ENCODE peak calls at places on chromosomes 4 and X, in six cellular contexts. One of them, this sample, is unnamed.
A peak's percentile ranks its signal among the peaks of the same experiment; 100 is the strongest.

GRCh38 chrX:108167211-108167872 is 75.8 kb downstream of the ATG4A start:
- DNase-seq in IMR-90: peak; percentile 29
- DNase-seq in K562: no peak
- DNase-seq in mesendoderm: no peak
- DNase-seq in tibial artery: no peak
- DNase-seq in heart right ventricle: no peak
- DNase-seq in this sample: peak; percentile 73

GRCh38 chrX:133674726-133675470 is 259.6 kb upstream of the GPC4 start:
- DNase-seq in tibial artery: no peak
- DNase-seq in heart right ventricle: no peak
- DNase-seq in IMR-90: no peak
- DNase-seq in K562: no peak
- DNase-seq in mesendoderm: peak; percentile 78
- DNase-seq in this sample: peak; percentile 89

GRCh38 chrX:154008521-154008920 is 11.2 kb downstream of the IRAK1 start:
- DNase-seq in IMR-90: no peak
- DNase-seq in mesendoderm: no peak
- DNase-seq in K562: no peak
- DNase-seq in heart right ventricle: no peak
- DNase-seq in tibial artery: no peak
- DNase-seq in this sample: no peak

GRCh38 chr4:1002131-1002630 is 9.0 kb upstream of the SLC26A1 start:
- DNase-seq in heart right ventricle: no peak
- DNase-seq in IMR-90: no peak
- DNase-seq in tibial artery: no peak
- DNase-seq in K562: no peak
- DNase-seq in mesendoderm: peak; percentile 36
- DNase-seq in this sample: no peak

GRCh38 chr4:120064887-120065286 is 1.8 kb downstream of the MAD2L1 start:
- DNase-seq in IMR-90: no peak
- DNase-seq in mesendoderm: no peak
- DNase-seq in tibial artery: no peak
- DNase-seq in heart right ventricle: no peak
- DNase-seq in K562: no peak
- DNase-seq in this sample: no peak

GRCh38 chrX:21153503-21153902 is 220.7 kb upstream of the CNKSR2 start:
- DNase-seq in K562: no peak
- DNase-seq in mesendoderm: peak; percentile 19
- DNase-seq in IMR-90: peak; percentile 4
- DNase-seq in heart right ventricle: peak; percentile 65
- DNase-seq in tibial artery: no peak
- DNase-seq in this sample: no peak

GRCh38 chrX:103883533-103883932 is 51.5 kb upstream of the RAB9B start:
- DNase-seq in tibial artery: no peak
- DNase-seq in IMR-90: no peak
- DNase-seq in K562: no peak
- DNase-seq in heart right ventricle: no peak
- DNase-seq in mesendoderm: no peak
- DNase-seq in this sample: no peak

GRCh38 chr4:48300004-48300403 is 30.4 kb upstream of the TEC start:
- DNase-seq in K562: no peak
- DNase-seq in mesendoderm: no peak
- DNase-seq in tibial artery: no peak
- DNase-seq in heart right ventricle: no peak
- DNase-seq in IMR-90: peak; percentile 78
- DNase-seq in this sample: peak; percentile 22

GRCh38 chr4:122285285-122285684 is 93.5 kb upstream of the ADAD1 start:
- DNase-seq in tibial artery: no peak
- DNase-seq in mesendoderm: peak; percentile 30
- DNase-seq in IMR-90: peak; percentile 16
- DNase-seq in K562: peak; percentile 33
- DNase-seq in heart right ventricle: no peak
- DNase-seq in this sample: peak; percentile 16

GRCh38 chr4:39730067-39730466 is 32.1 kb downstream of the UBE2K start:
- DNase-seq in tibial artery: no peak
- DNase-seq in heart right ventricle: no peak
- DNase-seq in mesendoderm: no peak
- DNase-seq in K562: no peak
- DNase-seq in IMR-90: no peak
- DNase-seq in this sample: no peak

GRCh38 chrX:17679820-17680219 is 57.5 kb upstream of the SCML1 start:
- DNase-seq in mesendoderm: no peak
- DNase-seq in tibial artery: no peak
- DNase-seq in K562: no peak
- DNase-seq in heart right ventricle: no peak
- DNase-seq in IMR-90: no peak
- DNase-seq in this sample: no peak

GRCh38 chr4:87974856-87975462 is 555 bp upstream of the SPP1 start:
- DNase-seq in heart right ventricle: no peak
- DNase-seq in K562: no peak
- DNase-seq in mesendoderm: peak; percentile 72
- DNase-seq in tibial artery: no peak
- DNase-seq in IMR-90: peak; percentile 4
- DNase-seq in this sample: peak; percentile 55

GRCh38 chr4:40197879-40198689 is 1.3 kb downstream of the RHOH start:
- DNase-seq in K562: no peak
- DNase-seq in IMR-90: no peak
- DNase-seq in tibial artery: no peak
- DNase-seq in heart right ventricle: no peak
- DNase-seq in mesendoderm: peak; percentile 68
- DNase-seq in this sample: no peak

GRCh38 chr4:74754218-74754617 is 40.1 kb downstream of the BTC start:
- DNase-seq in K562: no peak
- DNase-seq in tibial artery: no peak
- DNase-seq in mesendoderm: no peak
- DNase-seq in IMR-90: no peak
- DNase-seq in heart right ventricle: no peak
- DNase-seq in this sample: no peak

GRCh38 chr4:15294202-15294601 is 133.6 kb upstream of the C1QTNF7 start:
- DNase-seq in mesendoderm: peak; percentile 43
- DNase-seq in tibial artery: no peak
- DNase-seq in K562: no peak
- DNase-seq in IMR-90: no peak
- DNase-seq in heart right ventricle: no peak
- DNase-seq in this sample: no peak

GRCh38 chr4:121736735-121737351 is 28.1 kb downstream of the SMIM43 start:
- DNase-seq in tibial artery: no peak
- DNase-seq in mesendoderm: peak; percentile 50
- DNase-seq in IMR-90: peak; percentile 70
- DNase-seq in K562: peak; percentile 31
- DNase-seq in heart right ventricle: peak; percentile 29
- DNase-seq in this sample: peak; percentile 79

GRCh38 chr4:114601304-114602052 is 2.9 kb downstream of the UGT8 start:
- DNase-seq in tibial artery: no peak
- DNase-seq in K562: no peak
- DNase-seq in IMR-90: no peak
- DNase-seq in mesendoderm: no peak
- DNase-seq in heart right ventricle: no peak
- DNase-seq in this sample: no peak
- H3K27ac ChIP-seq in tibial artery: no peak overlapping the region
- H3K27ac ChIP-seq in K562: no peak overlapping the region
- H3K27ac ChIP-seq in IMR-90: no peak overlapping the region
- H3K27ac ChIP-seq in mesendoderm: no peak overlapping the region
- H3K27ac ChIP-seq in heart right ventricle: no peak overlapping the region
- H3K27ac ChIP-seq in this sample: no peak overlapping the region

GRCh38 chr4:54542119-54542438 is 115.7 kb upstream of the KIT start:
- DNase-seq in mesendoderm: no peak
- DNase-seq in heart right ventricle: no peak
- DNase-seq in IMR-90: no peak
- DNase-seq in tibial artery: no peak
- DNase-seq in K562: no peak
- DNase-seq in this sample: no peak
- H3K4me3 ChIP-seq in mesendoderm: no peak overlapping the region
- H3K4me3 ChIP-seq in heart right ventricle: no peak overlapping the region
- H3K4me3 ChIP-seq in IMR-90: no peak overlapping the region
- H3K4me3 ChIP-seq in tibial artery: no peak overlapping the region
- H3K4me3 ChIP-seq in K562: no peak overlapping the region
- H3K4me3 ChIP-seq in this sample: no peak overlapping the region

GRCh38 chr4:144732584-144733130 is 86.7 kb downstream of the HHIP start:
- DNase-seq in K562: no peak
- DNase-seq in mesendoderm: no peak
- DNase-seq in IMR-90: peak; percentile 4
- DNase-seq in tibial artery: no peak
- DNase-seq in heart right ventricle: no peak
- DNase-seq in this sample: peak; percentile 65
- H3K27ac ChIP-seq in K562: no peak overlapping the region
- H3K27ac ChIP-seq in mesendoderm: no peak overlapping the region
- H3K27ac ChIP-seq in IMR-90: no peak overlapping the region
- H3K27ac ChIP-seq in tibial artery: no peak overlapping the region
- H3K27ac ChIP-seq in heart right ventricle: no peak overlapping the region
- H3K27ac ChIP-seq in this sample: no peak overlapping the region

GRCh38 chr4:150578745-150579470 is 3.0 kb upstream of the MAB21L2 start:
- DNase-seq in mesendoderm: peak; percentile 71
- DNase-seq in heart right ventricle: no peak
- DNase-seq in K562: no peak
- DNase-seq in tibial artery: no peak
- DNase-seq in IMR-90: peak; percentile 57
- DNase-seq in this sample: no peak
- H3K4me3 ChIP-seq in mesendoderm: no peak overlapping the region
- H3K4me3 ChIP-seq in heart right ventricle: peak overlapping the region; percentile 44
- H3K4me3 ChIP-seq in K562: no peak overlapping the region
- H3K4me3 ChIP-seq in tibial artery: peak overlapping the region; percentile 50
- H3K4me3 ChIP-seq in IMR-90: peak overlapping the region; percentile 49
- H3K4me3 ChIP-seq in this sample: no peak overlapping the region

DNA sequence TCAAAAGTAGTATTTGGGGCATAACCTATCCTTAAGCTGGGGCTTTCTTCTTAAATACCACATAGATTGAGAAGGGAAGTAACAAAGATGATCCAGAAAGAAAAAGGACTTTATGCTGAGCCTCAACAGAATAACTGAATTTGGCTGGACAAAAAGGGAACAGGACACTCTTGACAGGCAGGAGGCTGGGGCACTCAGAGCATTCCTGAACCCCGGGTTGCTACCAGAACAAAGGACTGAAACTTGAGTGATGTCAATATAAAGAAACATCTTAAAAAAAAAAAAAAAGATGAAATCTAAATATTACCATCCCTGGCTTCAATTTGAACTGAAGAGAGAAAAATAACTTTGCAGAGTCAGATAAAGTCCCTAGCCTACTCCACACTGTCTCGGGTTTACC is 23.9 kb downstream of the RELL1 start:
- DNase-seq in IMR-90: no peak
- DNase-seq in heart right ventricle: no peak
- DNase-seq in mesendoderm: no peak
- DNase-seq in tibial artery: no peak
- DNase-seq in K562: no peak
- DNase-seq in this sample: no peak
- H3K27ac ChIP-seq in IMR-90: no peak overlapping the region
- H3K27ac ChIP-seq in heart right ventricle: peak overlapping the region; percentile 70
- H3K27ac ChIP-seq in mesendoderm: no peak overlapping the region
- H3K27ac ChIP-seq in tibial artery: peak overlapping the region; percentile 63
- H3K27ac ChIP-seq in K562: no peak overlapping the region
- H3K27ac ChIP-seq in this sample: no peak overlapping the region

GRCh38 chrX:102837843-102838242 is 99.2 kb upstream of the RAB40AL start:
- DNase-seq in tibial artery: no peak
- DNase-seq in mesendoderm: no peak
- DNase-seq in IMR-90: no peak
- DNase-seq in heart right ventricle: no peak
- DNase-seq in K562: no peak
- DNase-seq in this sample: no peak

GRCh38 chrX:102833136-102833535 is 103.9 kb upstream of the RAB40AL start:
- DNase-seq in heart right ventricle: no peak
- DNase-seq in K562: no peak
- DNase-seq in tibial artery: no peak
- DNase-seq in mesendoderm: peak; percentile 90
- DNase-seq in IMR-90: peak; percentile 41
- DNase-seq in this sample: peak; percentile 14

GRCh38 chrX:102835504-102836146 is 101.4 kb upstream of the RAB40AL start:
- DNase-seq in mesendoderm: peak; percentile 46
- DNase-seq in tibial artery: no peak
- DNase-seq in K562: peak; percentile 11
- DNase-seq in heart right ventricle: no peak
- DNase-seq in IMR-90: peak; percentile 33
- DNase-seq in this sample: peak; percentile 53

GRCh38 chrX:102832661-102833060 is 104.4 kb upstream of the RAB40AL start:
- DNase-seq in K562: peak; percentile 18
- DNase-seq in heart right ventricle: no peak
- DNase-seq in IMR-90: peak; percentile 77
- DNase-seq in tibial artery: no peak
- DNase-seq in mesendoderm: peak; percentile 90
- DNase-seq in this sample: peak; percentile 41
- H3K4me3 ChIP-seq in K562: no peak overlapping the region
- H3K4me3 ChIP-seq in heart right ventricle: no peak overlapping the region
- H3K4me3 ChIP-seq in IMR-90: no peak overlapping the region
- H3K4me3 ChIP-seq in tibial artery: no peak overlapping the region
- H3K4me3 ChIP-seq in mesendoderm: no peak overlapping the region
- H3K4me3 ChIP-seq in this sample: no peak overlapping the region

GRCh38 chr4:81215219-81215892 is at the start of gene PRKG2:
- DNase-seq in IMR-90: no peak
- DNase-seq in K562: no peak
- DNase-seq in heart right ventricle: no peak
- DNase-seq in tibial artery: no peak
- DNase-seq in mesendoderm: peak; percentile 42
- DNase-seq in this sample: no peak
- H3K27ac ChIP-seq in IMR-90: peak within 1 kb of the TSS; percentile 82
- H3K27ac ChIP-seq in K562: no peak within 1 kb of the TSS
- H3K27ac ChIP-seq in heart right ventricle: no peak within 1 kb of the TSS
- H3K27ac ChIP-seq in tibial artery: no peak within 1 kb of the TSS
- H3K27ac ChIP-seq in mesendoderm: no peak within 1 kb of the TSS
- H3K27ac ChIP-seq in this sample: no peak within 1 kb of the TSS

GRCh38 chr4:3388461-3389185 is 53.1 kb upstream of the HGFAC start:
- DNase-seq in mesendoderm: no peak
- DNase-seq in tibial artery: peak; percentile 81
- DNase-seq in IMR-90: peak; percentile 73
- DNase-seq in K562: no peak
- DNase-seq in heart right ventricle: no peak
- DNase-seq in this sample: peak; percentile 81

GRCh38 chr4:3389186-3389878 is 52.4 kb upstream of the HGFAC start:
- DNase-seq in IMR-90: no peak
- DNase-seq in K562: no peak
- DNase-seq in heart right ventricle: no peak
- DNase-seq in tibial artery: peak; percentile 65
- DNase-seq in mesendoderm: no peak
- DNase-seq in this sample: no peak

GRCh38 chr4:3386486-3386885 is 55.3 kb upstream of the HGFAC start:
- DNase-seq in IMR-90: no peak
- DNase-seq in tibial artery: no peak
- DNase-seq in mesendoderm: no peak
- DNase-seq in heart right ventricle: no peak
- DNase-seq in K562: no peak
- DNase-seq in this sample: no peak

GRCh38 chr4:3387154-3387942 is 54.4 kb upstream of the HGFAC start:
- DNase-seq in tibial artery: no peak
- DNase-seq in IMR-90: no peak
- DNase-seq in heart right ventricle: no peak
- DNase-seq in mesendoderm: no peak
- DNase-seq in K562: no peak
- DNase-seq in this sample: no peak

DNA sequence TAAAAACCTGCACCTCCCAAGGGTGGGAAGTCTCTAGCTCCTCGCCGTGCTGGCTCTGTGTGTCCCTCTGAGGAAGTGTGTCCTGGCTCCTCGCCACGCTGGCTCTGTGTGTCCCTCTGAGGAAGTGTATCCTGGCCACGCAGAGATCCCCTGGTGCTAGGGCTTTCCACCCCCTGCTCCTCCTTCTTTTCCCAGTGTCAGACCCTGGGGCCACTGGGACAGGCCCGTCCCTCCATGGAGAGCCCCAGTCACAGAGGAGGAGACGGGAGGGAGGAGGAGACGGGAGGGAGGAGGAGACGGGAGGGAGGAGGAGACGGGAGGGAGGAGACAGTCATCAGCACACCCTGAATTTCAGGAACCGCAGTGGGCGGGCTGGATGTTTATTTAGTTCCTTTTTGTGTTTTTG is 53.8 kb upstream of the HGFAC start:
- DNase-seq in heart right ventricle: peak; percentile 91
- DNase-seq in mesendoderm: peak; percentile 34
- DNase-seq in tibial artery: peak; percentile 95
- DNase-seq in IMR-90: peak; percentile 23
- DNase-seq in K562: no peak
- DNase-seq in this sample: peak; percentile 61
- H3K4me3 ChIP-seq in heart right ventricle: peak overlapping the region; percentile 40
- H3K4me3 ChIP-seq in mesendoderm: no peak overlapping the region
- H3K4me3 ChIP-seq in tibial artery: peak overlapping the region; percentile 48
- H3K4me3 ChIP-seq in IMR-90: peak overlapping the region; percentile 8
- H3K4me3 ChIP-seq in K562: no peak overlapping the region
- H3K4me3 ChIP-seq in this sample: peak overlapping the region; percentile 63

This sample was measured in PC-3.